ENCODE peak calls at places on chromosomes 5 and 9, in eight cellular contexts. P, O, T, U, I, Q, V and B are unnamed samples.

GRCh38 chr5:157473383-157474370 is 13.7 kb downstream of the NIPAL4 start:
- DNase-seq in I (no peak), U (no peak), T (no peak), V (no peak), Q (no peak), O (no peak), P (no peak), B (no peak)

GRCh38 chr5:122492675-122493074 is 180.6 kb downstream of the SNCAIP start:
- DNase-seq in Q (peak), O (no peak), V (no peak), U (no peak), P (no peak), T (no peak), I (no peak), B (no peak)

GRCh38 chr5:95841914-95842812 is 19.6 kb upstream of the GLRX start:
- DNase-seq in U (no peak), V (no peak), P (no peak), O (no peak), Q (no peak), I (no peak), T (peak), B (no peak)

GRCh38 chr9:89249001-89249400 is 62.0 kb upstream of the CKS2 start:
- DNase-seq in V (no peak), Q (no peak), I (no peak), U (no peak), O (no peak), P (no peak), T (no peak), B (no peak)

GRCh38 chr5:56384186-56384585 is 151.1 kb upstream of the ANKRD55 start:
- DNase-seq in U (no peak), Q (no peak), V (no peak), I (no peak), T (no peak), P (no peak), O (no peak), B (no peak)

GRCh38 chr5:136776022-136776927 is 410.9 kb upstream of the TRPC7 start:
- DNase-seq in P (no peak), V (no peak), T (no peak), O (no peak), Q (no peak), U (no peak), I (no peak), B (no peak)

GRCh38 chr9:128634111-128634510 is 22.5 kb downstream of the DYNC2I2 start:
- DNase-seq in U (no peak), O (no peak), Q (no peak), T (no peak), P (no peak), I (no peak), V (no peak), B (no peak)

GRCh38 chr5:172994405-172994804 is 10.8 kb downstream of the ATP6V0E1 start:
- DNase-seq in T (no peak), P (no peak), V (no peak), I (no peak), Q (no peak), U (no peak), O (no peak), B (no peak)

GRCh38 chr9:137311971-137312851 is 10.1 kb upstream of the NRARP start:
- DNase-seq in T (no peak), U (no peak), O (no peak), I (no peak), Q (no peak), V (peak), P (peak), B (peak)

GRCh38 chr5:172766287-172767104 is 4.5 kb downstream of the DUSP1 start:
- DNase-seq in I (no peak), P (peak), O (no peak), Q (no peak), T (peak), U (peak), V (peak), B (peak)

GRCh38 chr9:131459056-131459455 is 43.7 kb upstream of the POMT1 start:
- DNase-seq in P (no peak), V (no peak), T (no peak), U (no peak), I (no peak), Q (no peak), O (no peak), B (no peak)

GRCh38 chr5:79529110-79529509 is 15.2 kb upstream of the HOMER1 start:
- DNase-seq in V (no peak), Q (no peak), I (no peak), T (no peak), O (no peak), P (no peak), U (no peak), B (peak)

GRCh38 chr9:93680445-93681315 is 104.3 kb downstream of the PHF2 start:
- DNase-seq in P (no peak), I (no peak), U (no peak), Q (no peak), T (peak), O (no peak), V (peak), B (peak)

GRCh38 chr5:10283927-10284635 is 23.6 kb downstream of the CMBL start:
- DNase-seq in I (peak), O (peak), U (peak), T (peak), V (peak), P (peak), Q (peak), B (peak)

GRCh38 chr9:111926421-111926875 is 29.8 kb downstream of the UGCG start:
- DNase-seq in U (no peak), I (peak), O (no peak), Q (no peak), P (peak), T (peak), V (peak), B (peak)